ENCODE peak calls at places on chromosomes 1 and 21, in four cellular contexts. O, M, X and B are unnamed samples.

GRCh38 chr1:234956821-234957329 is 171.8 kb downstream of the TOMM20 start:
- DNase-seq in M (no peak), O (peak; percentile 71), X (peak; percentile 80), B (no peak)

GRCh38 chr1:207327994-207328393 is 6.5 kb downstream of the CD55 start:
- DNase-seq in O (peak; percentile 35), X (no peak), M (no peak), B (no peak)

GRCh38 chr1:208540724-208541123 is 296.5 kb upstream of the PLXNA2 start:
- DNase-seq in X (no peak), O (no peak), M (no peak), B (no peak)

GRCh38 chr1:234730542-234731370 is 120.8 kb upstream of the IRF2BP2 start:
- DNase-seq in M (peak; percentile 51), X (no peak), O (peak; percentile 84), B (no peak)

GRCh38 chr1:246199086-246199485 is 308.0 kb downstream of the SMYD3 start:
- DNase-seq in X (no peak), M (no peak), O (no peak), B (peak; percentile 46)

GRCh38 chr1:234605983-234606730 is 3.8 kb downstream of the IRF2BP2 start:
- DNase-seq in X (peak; percentile 74), O (peak; percentile 46), M (no peak), B (no peak)

GRCh38 chr1:157833155-157833554 is 8.5 kb downstream of the CD5L start:
- DNase-seq in O (no peak), X (no peak), M (no peak), B (no peak)

GRCh38 chr1:103525114-103525606 is 339 bp upstream of the RNPC3 start:
- DNase-seq in X (peak; percentile 48), O (peak; percentile 77), M (no peak), B (peak; percentile 70)

GRCh38 chr21:35529141-35529863 is 480.2 kb upstream of the RUNX1 start:
- DNase-seq in X (no peak), O (no peak), M (no peak), B (no peak)

GRCh38 chr1:219506337-219506944 is 106.5 kb downstream of the ZC3H11B start:
- DNase-seq in O (no peak), X (no peak), M (no peak), B (no peak)

GRCh38 chr1:198462365-198463025 is 78.0 kb downstream of the ATP6V1G3 start:
- DNase-seq in X (no peak), M (no peak), O (no peak), B (no peak)

GRCh38 chr1:164858233-164858632 is 299.2 kb downstream of the PBX1 start:
- DNase-seq in O (no peak), X (no peak), M (no peak), B (no peak)

GRCh38 chr1:226116673-226117072 is 54.2 kb downstream of the H3-3A start:
- DNase-seq in X (no peak), M (no peak), O (peak; percentile 47), B (no peak)

GRCh38 chr1:72557446-72558049 is 275.2 kb upstream of the NEGR1 start:
- DNase-seq in M (no peak), X (no peak), O (no peak), B (no peak)

GRCh38 chr1:180366386-180367068 is 135.8 kb downstream of the ACBD6 start:
- DNase-seq in X (no peak), O (no peak), M (no peak), B (no peak)

GRCh38 chr1:154573168-154573510 is 5.6 kb downstream of the CHRNB2 start:
- DNase-seq in M (no peak), X (no peak), O (no peak), B (no peak)

GRCh38 chr1:2606004-2606805 is 19.6 kb downstream of the PRXL2B start:
- DNase-seq in O (no peak), M (no peak), X (no peak), B (no peak)

GRCh38 chr1:109978761-109979488 is 5.6 kb upstream of the AHCYL1 start:
- DNase-seq in O (no peak), M (no peak), X (peak; percentile 46), B (no peak)

GRCh38 chr1:243474384-243474851 is 218.6 kb downstream of the SDCCAG8 start:
- DNase-seq in X (no peak), M (no peak), O (no peak), B (no peak)

GRCh38 chr1:243475966-243476365 is 220.1 kb downstream of the SDCCAG8 start:
- DNase-seq in X (no peak), O (peak; percentile 56), M (no peak), B (peak; percentile 32)

GRCh38 chr1:243481101-243481500 is 225.3 kb downstream of the SDCCAG8 start:
- DNase-seq in O (no peak), X (no peak), M (no peak), B (no peak)

GRCh38 chr1:243474906-243475305 is 219.1 kb downstream of the SDCCAG8 start:
- DNase-seq in O (no peak), X (no peak), M (no peak), B (no peak)

GRCh38 chr1:243477676-243478075 is 221.8 kb downstream of the SDCCAG8 start:
- DNase-seq in M (no peak), O (no peak), X (no peak), B (no peak)
- TF ChIP-seq FOXK2 in M (no peak), O (no peak), X (no peak), B (no peak)

GRCh38 chr1:84855947-84856660 is 36.9 kb downstream of the LPAR3 start:
- DNase-seq in M (no peak), X (no peak), O (no peak), B (no peak)

GRCh38 chr1:84851839-84852238 is 41.2 kb downstream of the LPAR3 start:
- DNase-seq in M (no peak), O (no peak), X (no peak), B (no peak)

GRCh38 chr1:84856871-84857270 is 36.1 kb downstream of the LPAR3 start:
- DNase-seq in O (no peak), M (no peak), X (no peak), B (no peak)

GRCh38 chr1:84853743-84854721 is 39.0 kb downstream of the LPAR3 start:
- DNase-seq in X (no peak), M (peak; percentile 74), O (peak; percentile 10), B (no peak)

DNA sequence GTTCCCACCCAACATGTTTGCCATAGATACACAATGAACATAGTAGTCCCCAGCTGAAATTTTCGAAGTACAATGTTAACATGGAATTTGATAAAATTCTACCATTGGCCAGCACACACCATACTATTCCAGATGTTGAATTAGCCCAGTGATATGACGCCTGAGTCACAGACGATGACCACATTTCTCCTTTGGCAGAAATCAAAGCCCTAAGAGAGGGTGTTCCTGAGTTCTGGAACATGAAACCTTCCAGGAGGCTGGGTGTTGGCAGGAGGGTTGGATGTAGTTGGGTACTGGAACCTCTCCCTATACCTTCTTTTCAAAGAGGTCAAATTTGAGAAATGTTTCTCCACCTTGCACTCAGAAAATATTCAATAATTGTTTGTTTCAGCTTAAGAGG is 37.8 kb downstream of the LPAR3 start:
- DNase-seq in M (no peak), X (no peak), O (no peak), B (no peak)
- TF ChIP-seq SP1 in M (no peak), X (no peak), O (no peak), B (no peak)

GRCh38 chr1:8015809-8016165 is 10.3 kb downstream of the ERRFI1 start:
- DNase-seq in O (no peak), M (no peak), X (no peak), B (no peak)

GRCh38 chr1:8013800-8014199 is 12.3 kb downstream of the ERRFI1 start:
- DNase-seq in X (no peak), M (no peak), O (no peak), B (no peak)

GRCh38 chr1:8016244-8017241 is 9.6 kb downstream of the ERRFI1 start:
- DNase-seq in O (peak; percentile 25), M (no peak), X (no peak), B (no peak)

GRCh38 chr1:8014381-8014988 is 11.6 kb downstream of the ERRFI1 start:
- DNase-seq in O (peak; percentile 33), M (no peak), X (no peak), B (no peak)

GRCh38 chr1:8015036-8015808 is 10.9 kb downstream of the ERRFI1 start:
- DNase-seq in O (peak; percentile 79), X (peak; percentile 66), M (peak; percentile 26), B (peak; percentile 50)
- TF ChIP-seq FOXK2 in O (no peak), X (no peak), M (no peak), B (no peak)

DNA sequence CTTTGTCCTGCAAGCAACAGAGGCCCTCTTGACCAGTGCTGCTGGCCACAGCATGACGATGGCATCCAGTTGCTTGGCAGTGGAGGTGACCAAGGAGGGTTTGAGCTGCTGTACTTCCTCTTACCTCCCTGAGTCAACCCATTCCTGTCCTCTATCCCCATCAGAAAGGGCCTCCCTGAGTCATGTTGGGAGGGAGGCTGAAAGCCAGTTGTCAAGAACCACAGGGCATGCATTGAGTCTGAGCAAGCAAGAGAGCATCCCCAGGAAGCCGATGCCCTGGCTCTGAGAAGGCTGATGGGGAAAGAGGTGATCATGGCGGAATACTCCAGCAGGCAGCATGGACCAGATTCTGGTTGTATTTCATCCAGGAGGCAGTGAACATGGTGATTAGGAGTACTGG is 69.6 kb downstream of the LACTBL1 start:
- DNase-seq in X (no peak), O (no peak), M (no peak), B (no peak)
- TF ChIP-seq SP1 in X (no peak), O (no peak), M (no peak), B (no peak)

DNA sequence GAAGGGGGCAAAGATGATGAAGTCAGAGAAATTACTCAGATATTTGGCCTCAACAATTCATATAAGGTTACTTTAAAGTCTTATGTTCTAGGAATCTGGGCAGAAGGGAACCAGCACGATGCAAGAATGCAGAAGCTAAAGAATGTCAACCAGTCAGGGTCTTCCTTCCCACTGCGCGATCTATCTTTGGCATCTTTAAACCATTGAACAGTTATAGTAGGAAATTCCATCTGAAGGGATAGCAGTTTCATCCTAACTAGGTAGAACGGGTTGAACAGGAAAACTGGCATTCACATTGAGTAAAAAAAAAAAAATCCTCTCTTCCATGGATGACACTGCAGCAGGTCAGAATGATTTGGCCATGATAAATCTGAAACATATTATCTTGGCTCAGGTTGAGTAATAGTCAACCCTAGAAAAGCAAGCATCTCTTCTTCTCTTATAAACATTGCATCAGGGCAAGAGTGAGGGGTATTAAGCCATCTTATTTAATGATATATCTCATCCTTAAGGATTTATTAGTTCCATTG is 6.3 kb downstream of the CRCT1 start:
- DNase-seq in M (no peak), O (no peak), X (no peak), B (no peak)
- TF ChIP-seq FOXK2 in M (no peak), O (no peak), X (no peak), B (no peak)